ENCODE peak calls at places on chromosomes 16 and 17, in seven cellular contexts. A is ovary, R is HCT116, Z is NT2/D1, M is vagina, S is breast epithelium, Q is left lung. L is an unnamed sample.

GRCh38 chr17:40846515-40847155 is 20.4 kb downstream of the KRT12 start:
- DNase-seq in A (no peak), R (no peak), Z (no peak), M (no peak), S (no peak), Q (no peak), L (no peak)

GRCh38 chr17:10048951-10049350 is 143.9 kb upstream of the RCVRN start:
- DNase-seq in A (no peak), R (no peak), Z (no peak), M (no peak), S (no peak), Q (no peak), L (no peak)

GRCh38 chr17:12549499-12549901 is 116.2 kb upstream of the MYOCD start:
- DNase-seq in A (no peak), R (no peak), Z (no peak), M (no peak), S (no peak), Q (no peak), L (no peak)

GRCh38 chr17:77827039-77827438 is 131.5 kb upstream of the TNRC6C start:
- DNase-seq in A (no peak), R (no peak), Z (no peak), M (no peak), S (no peak), Q (no peak), L (no peak)

GRCh38 chr17:28317965-28318758 is 838 bp upstream of the TMEM97 start:
- DNase-seq in A (no peak), R (no peak), Z (no peak), M (no peak), S (no peak), Q (no peak), L (no peak)

GRCh38 chr17:79340771-79341528 is 266.3 kb downstream of the ENGASE start:
- DNase-seq in A (no peak), R (no peak), Z (no peak), M (no peak), S (no peak), Q (no peak), L (no peak)

GRCh38 chr16:89861648-89862047 is 11.7 kb upstream of the TCF25 start:
- DNase-seq in A (no peak), R (no peak), Z (no peak), M (no peak), S (no peak), Q (no peak), L (no peak)

GRCh38 chr17:39599006-39599664 is 8.6 kb downstream of the NEUROD2 start:
- DNase-seq in A (no peak), R (no peak), Z (no peak), M (no peak), S (no peak), Q (no peak), L (no peak)

GRCh38 chr17:39920218-39921210 is 2.1 kb upstream of the GSDMB start:
- DNase-seq in A (no peak), R (no peak), Z (no peak), M (no peak), S (no peak), Q (no peak), L (no peak)

GRCh38 chr17:58352018-58352842 is at the start of gene SUPT4H1:
- DNase-seq in A (peak), R (peak), Z (peak), M (no peak), S (peak), Q (peak), L (peak)

GRCh38 chr17:28330671-28331070 is 4.6 kb downstream of the IFT20 start:
- DNase-seq in A (peak), R (no peak), Z (no peak), M (no peak), S (no peak), Q (no peak), L (no peak)

GRCh38 chr16:56980792-56981724 is 8.3 kb upstream of the NLRC5 start:
- DNase-seq in A (no peak), R (no peak), Z (no peak), M (no peak), S (no peak), Q (no peak), L (no peak)

GRCh38 chr17:73308017-73308823 is 3.6 kb downstream of the CDC42EP4 start:
- DNase-seq in A (peak), R (peak), Z (no peak), M (no peak), S (peak), Q (peak), L (no peak)

GRCh38 chr17:32971171-32971570 is 20.5 kb upstream of the SPACA3 start:
- DNase-seq in A (no peak), R (no peak), Z (no peak), M (no peak), S (no peak), Q (peak), L (no peak)

GRCh38 chr17:74101527-74101926 is 102.0 kb upstream of the RPL38 start:
- DNase-seq in A (no peak), R (no peak), Z (no peak), M (no peak), S (no peak), Q (no peak), L (no peak)

GRCh38 chr16:88685156-88686061 is 898 bp downstream of the SNAI3 start:
- DNase-seq in A (no peak), R (no peak), Z (no peak), M (no peak), S (no peak), Q (no peak), L (no peak)

GRCh38 chr16:64996641-64997040 is 125.2 kb downstream of the CDH11 start:
- DNase-seq in A (no peak), R (no peak), Z (no peak), M (no peak), S (no peak), Q (no peak), L (no peak)

GRCh38 chr16:66904846-66905632 is 13.6 kb downstream of the CDH16 start:
- DNase-seq in A (no peak), R (no peak), Z (no peak), M (no peak), S (no peak), Q (no peak), L (no peak)

GRCh38 chr17:39196191-39196819 is 1.2 kb downstream of the CACNB1 start:
- DNase-seq in A (no peak), R (no peak), Z (no peak), M (no peak), S (no peak), Q (no peak), L (no peak)

GRCh38 chr17:39828443-39828842 is 35.7 kb downstream of the IKZF3 start:
- DNase-seq in A (no peak), R (no peak), Z (no peak), M (no peak), S (no peak), Q (no peak), L (no peak)

GRCh38 chr17:44221072-44221861 is 1.8 kb upstream of the UBTF start:
- DNase-seq in A (peak), R (no peak), Z (no peak), M (no peak), S (peak), Q (peak), L (no peak)

GRCh38 chr16:78227855-78228254 is 128.4 kb downstream of the WWOX start:
- DNase-seq in A (no peak), R (no peak), Z (peak), M (no peak), S (no peak), Q (no peak), L (no peak)

GRCh38 chr16:80197790-80198201 is 343.0 kb upstream of the DYNLRB2 start:
- DNase-seq in A (no peak), R (no peak), Z (no peak), M (no peak), S (no peak), Q (no peak), L (no peak)

GRCh38 chr16:89315791-89316581 is 98.5 kb downstream of the ZNF778 start:
- DNase-seq in A (no peak), R (no peak), Z (no peak), M (no peak), S (no peak), Q (peak), L (no peak)

GRCh38 chr16:1525871-1526607 is 7.4 kb upstream of the TMEM204 start:
- DNase-seq in A (no peak), R (no peak), Z (no peak), M (no peak), S (no peak), Q (no peak), L (no peak)

GRCh38 chr17:50763716-50764450 is 3.4 kb downstream of the ANKRD40CL start:
- DNase-seq in A (no peak), R (no peak), Z (no peak), M (no peak), S (no peak), Q (no peak), L (no peak)

GRCh38 chr17:80047176-80047575 is 10.7 kb downstream of the CCDC40 start:
- DNase-seq in A (no peak), R (no peak), Z (no peak), M (no peak), S (no peak), Q (no peak), L (no peak)

GRCh38 chr17:48352630-48353029 is 77.4 kb downstream of the SKAP1 start:
- DNase-seq in A (no peak), R (no peak), Z (no peak), M (no peak), S (no peak), Q (no peak), L (no peak)

GRCh38 chr16:73955255-73955654 is 341.4 kb upstream of the PSMD7 start:
- DNase-seq in A (no peak), R (no peak), Z (no peak), M (no peak), S (no peak), Q (no peak), L (no peak)

GRCh38 chr17:29840884-29841283 is 89.1 kb downstream of the SSH2 start:
- DNase-seq in A (no peak), R (no peak), Z (no peak), M (no peak), S (no peak), Q (no peak), L (no peak)

GRCh38 chr17:29043539-29044165 is 711 bp downstream of the PIPOX start:
- DNase-seq in A (no peak), R (no peak), Z (no peak), M (no peak), S (no peak), Q (no peak), L (no peak)

GRCh38 chr16:75296606-75297005 is 45.2 kb upstream of the BCAR1 start:
- DNase-seq in A (peak), R (no peak), Z (no peak), M (no peak), S (no peak), Q (no peak), L (no peak)

GRCh38 chr17:70258465-70258864 is 89.1 kb downstream of the KCNJ2 start:
- DNase-seq in A (no peak), R (no peak), Z (no peak), M (no peak), S (no peak), Q (no peak), L (no peak)

GRCh38 chr16:82580293-82580900 is 46.4 kb upstream of the CDH13 start:
- DNase-seq in A (no peak), R (peak), Z (no peak), M (no peak), S (no peak), Q (no peak), L (no peak)

GRCh38 chr16:73058616-73059409 is 10.9 kb upstream of the ZFHX3 start:
- DNase-seq in A (peak), R (peak), Z (no peak), M (no peak), S (no peak), Q (peak), L (no peak)

GRCh38 chr17:75110307-75110937 is 653 bp downstream of the ARMC7 start:
- DNase-seq in A (no peak), R (no peak), Z (no peak), M (no peak), S (no peak), Q (no peak), L (no peak)

GRCh38 chr16:30956601-30957455 is 726 bp upstream of the SETD1A start:
- DNase-seq in A (peak), R (peak), Z (no peak), M (no peak), S (peak), Q (peak), L (no peak)

GRCh38 chr17:76840443-76840767 is 27.8 kb upstream of the MGAT5B start:
- DNase-seq in A (no peak), R (no peak), Z (no peak), M (no peak), S (no peak), Q (no peak), L (no peak)

GRCh38 chr16:86410076-86410475 is 100.3 kb upstream of the FOXF1 start:
- DNase-seq in A (no peak), R (no peak), Z (no peak), M (no peak), S (no peak), Q (no peak), L (no peak)
- H3K4me3 ChIP-seq in A (no peak), R (no peak), Z (no peak), M (no peak), S (no peak), Q (no peak), L (no peak)

GRCh38 chr17:49637050-49637449 is 40.8 kb downstream of the SPOP start:
- DNase-seq in A (no peak), R (no peak), Z (no peak), M (no peak), S (no peak), Q (no peak), L (no peak)

GRCh38 chr17:49635121-49635520 is 42.8 kb downstream of the SPOP start:
- DNase-seq in A (no peak), R (no peak), Z (no peak), M (no peak), S (no peak), Q (no peak), L (no peak)

GRCh38 chr17:49640556-49640955 is 37.3 kb downstream of the SPOP start:
- DNase-seq in A (no peak), R (no peak), Z (no peak), M (no peak), S (no peak), Q (no peak), L (no peak)

GRCh38 chr17:49637739-49638138 is 40.2 kb downstream of the SPOP start:
- DNase-seq in A (no peak), R (no peak), Z (no peak), M (no peak), S (no peak), Q (no peak), L (no peak)

DNA sequence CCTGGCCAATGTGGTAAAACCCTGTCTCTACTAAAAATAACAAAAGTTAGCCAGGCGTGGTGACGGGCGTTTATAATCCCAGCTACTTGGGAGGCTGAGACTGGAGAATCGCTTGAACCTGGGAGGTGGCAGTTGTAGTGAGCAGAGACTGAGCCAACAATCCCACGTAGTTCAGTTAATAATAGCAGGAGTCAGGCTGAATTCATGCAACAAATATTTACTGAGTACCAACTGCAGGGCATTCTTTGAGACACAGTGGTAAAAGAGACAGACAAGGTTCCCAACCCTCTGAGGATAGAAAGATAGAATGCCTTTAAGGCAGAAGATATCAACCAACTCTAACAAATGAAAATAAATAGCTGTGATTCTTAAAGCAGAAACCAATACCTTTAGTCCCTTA is 39.1 kb downstream of the SPOP start:
- DNase-seq in A (no peak), R (no peak), Z (no peak), M (no peak), S (no peak), Q (no peak), L (no peak)
- H3K4me3 ChIP-seq in A (no peak), R (no peak), Z (no peak), M (no peak), S (no peak), Q (no peak), L (no peak)

GRCh38 chr17:17834974-17835373 is 1.8 kb downstream of the SREBF1 start:
- DNase-seq in A (no peak), R (no peak), Z (no peak), M (no peak), S (no peak), Q (no peak), L (no peak)
- H3K4me3 ChIP-seq in A (no peak), R (peak), Z (no peak), M (peak), S (no peak), Q (peak), L (no peak)

GRCh38 chr17:18280239-18280638 is 19.8 kb downstream of the MIEF2 start:
- DNase-seq in A (no peak), R (no peak), Z (no peak), M (no peak), S (no peak), Q (peak), L (no peak)
- H3K4me3 ChIP-seq in A (no peak), R (no peak), Z (no peak), M (no peak), S (no peak), Q (no peak), L (no peak)

GRCh38 chr16:3074860-3075545 is 9.6 kb downstream of the IL32 start:
- DNase-seq in A (no peak), R (no peak), Z (no peak), M (no peak), S (no peak), Q (no peak), L (no peak)
- H3K4me3 ChIP-seq in A (no peak), R (no peak), Z (no peak), M (no peak), S (no peak), Q (no peak), L (no peak)

DNA sequence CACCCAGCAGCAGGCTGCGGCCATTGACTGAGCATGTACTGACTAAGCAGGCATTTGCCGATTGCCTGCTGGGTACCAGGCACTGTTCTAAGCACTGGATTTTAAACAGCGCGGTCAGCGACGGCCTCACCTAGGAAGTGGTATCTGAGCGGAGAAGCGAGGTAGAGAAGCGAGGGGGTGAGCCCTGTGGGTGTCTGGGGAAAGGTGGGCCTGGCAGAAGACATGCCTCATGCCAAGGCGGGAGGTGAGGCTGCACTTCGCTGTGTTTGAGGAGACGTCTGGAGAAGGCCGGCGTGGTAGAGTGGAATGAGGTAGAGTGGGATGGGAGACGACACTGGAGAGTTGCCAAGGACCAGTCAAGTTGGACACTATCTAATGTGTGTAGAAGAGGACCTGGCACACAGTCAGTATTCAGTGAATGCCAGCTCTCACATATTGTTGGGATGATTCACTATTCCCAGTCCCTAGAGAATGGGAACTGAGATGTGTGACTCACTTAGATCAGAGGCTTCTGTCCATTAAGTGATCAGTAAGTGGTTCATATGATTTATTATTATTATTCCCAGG is 14.4 kb downstream of the SYCE1L start:
- DNase-seq in A (peak), R (peak), Z (no peak), M (no peak), S (peak), Q (no peak), L (no peak)
- H3K4me3 ChIP-seq in A (no peak), R (peak), Z (peak), M (peak), S (no peak), Q (peak), L (no peak)